ENCODE peak calls at places on chromosomes 1 and 21, in four cellular contexts. H is stimulated activated CD8-positive, alpha-beta memory T cell treated with anti-CD3 and anti-CD28 coated beads, Interleukin-2, amount 100 ng/mL, for 1 hour; O is amniotic stem cell; G is adrenal gland. K is an unnamed sample.

GRCh38 chr1:179310721-179311120 is 17.1 kb downstream of the SOAT1 start:
- DNase-seq in O (no peak), G (no peak), H (no peak), K (peak; percentile 67)

GRCh38 chr1:42162181-42162580 is 2.4 kb downstream of the GUCA2A start:
- DNase-seq in O (no peak), G (no peak), H (no peak), K (no peak)

GRCh38 chr21:46117586-46118304 is 19.8 kb downstream of the COL6A2 start:
- DNase-seq in G (peak; percentile 9), O (no peak), H (no peak), K (no peak)

GRCh38 chr1:199510314-199510713 is 517.2 kb upstream of the NR5A2 start:
- DNase-seq in O (no peak), G (no peak), H (no peak), K (no peak)

GRCh38 chr1:156579472-156579871 is at the start of gene TTC24:
- DNase-seq in H (no peak), G (no peak), O (no peak), K (no peak)

GRCh38 chr21:27813750-27814149 is 846.9 kb upstream of the ADAMTS5 start:
- DNase-seq in H (no peak), G (no peak), O (no peak), K (no peak)

GRCh38 chr1:169120066-169120465 is 13.6 kb downstream of the ATP1B1 start:
- DNase-seq in G (no peak), O (no peak), H (no peak), K (no peak)

GRCh38 chr1:198156745-198157240 is at the start of gene NEK7:
- DNase-seq in G (peak; percentile 86), O (peak; percentile 70), H (no peak), K (peak; percentile 27)

GRCh38 chr1:110390096-110390495 is 730 bp downstream of the SLC16A4 start:
- DNase-seq in O (peak; percentile 73), H (no peak), G (peak; percentile 38), K (no peak)

GRCh38 chr1:33244809-33245186 is 11.5 kb upstream of the ZNF362 start:
- DNase-seq in H (no peak), O (no peak), G (no peak), K (no peak)

GRCh38 chr1:66778266-66778665 is 22.8 kb downstream of the INSL5 start:
- DNase-seq in O (no peak), H (no peak), G (no peak), K (no peak)

GRCh38 chr1:35935989-35936388 is 5.1 kb downstream of the AGO3 start:
- DNase-seq in G (no peak), O (no peak), H (no peak), K (no peak)

GRCh38 chr1:231029841-231030240 is 10.2 kb downstream of the FAM89A start:
- DNase-seq in G (no peak), O (no peak), H (no peak), K (no peak)

GRCh38 chr1:205580140-205580922 is 51.5 kb downstream of the ELK4 start:
- DNase-seq in O (no peak), G (no peak), H (no peak), K (no peak)

GRCh38 chr1:192453360-192454045 is 122.1 kb upstream of the RGS1 start:
- DNase-seq in O (no peak), G (no peak), H (no peak), K (no peak)

GRCh38 chr21:39867198-39867650 is at the start of gene PCP4:
- DNase-seq in O (no peak), H (no peak), G (peak; percentile 75), K (no peak)

GRCh38 chr1:181984006-181984405 is 77.5 kb downstream of the ZNF648 start:
- DNase-seq in G (no peak), H (no peak), O (no peak), K (no peak)

GRCh38 chr1:207673399-207673798 is 28.5 kb downstream of the CR1L start:
- DNase-seq in H (no peak), G (no peak), O (no peak), K (no peak)

GRCh38 chr1:168405931-168406330 is 125.3 kb downstream of the TBX19 start:
- DNase-seq in H (no peak), O (no peak), G (no peak), K (no peak)

GRCh38 chr1:109910123-109910962 is at the start of gene CSF1:
- DNase-seq in G (peak; percentile 93), H (peak; percentile 29), O (peak; percentile 40), K (no peak)

GRCh38 chr1:200888349-200888838 is 6.3 kb upstream of the INAVA start:
- DNase-seq in O (no peak), G (no peak), H (peak; percentile 44), K (no peak)

GRCh38 chr1:30184393-30185141 is 538.8 kb downstream of the MATN1 start:
- DNase-seq in H (no peak), G (no peak), O (no peak), K (no peak)

GRCh38 chr1:3352952-3353331 is 101.5 kb upstream of the ARHGEF16 start:
- DNase-seq in O (no peak), G (peak; percentile 54), H (no peak), K (no peak)

GRCh38 chr21:35043549-35043948 is 5.6 kb downstream of the RUNX1 start:
- DNase-seq in H (no peak), G (no peak), O (no peak), K (no peak)

GRCh38 chr1:101357444-101357986 is 120.7 kb downstream of the S1PR1 start:
- DNase-seq in H (peak; percentile 29), G (peak; percentile 47), O (peak; percentile 12), K (peak; percentile 28)